ENCODE peak calls at places on chromosomes 7 and 10, in five cellular contexts. One of them, this sample, is unnamed.

GRCh38 chr10:28302012-28302667 is 724 bp downstream of the MPP7 start:
- DNase-seq in fibroblast of mammary gland: no peak
- DNase-seq in left ventricle myocardium inferior: no peak
- DNase-seq in A172: peak
- DNase-seq in GM19239: no peak
- DNase-seq in this sample: no peak

GRCh38 chr7:80876894-80877414 is 41.9 kb downstream of the SEMA3C start:
- DNase-seq in fibroblast of mammary gland: peak
- DNase-seq in left ventricle myocardium inferior: no peak
- DNase-seq in A172: peak
- DNase-seq in GM19239: no peak
- DNase-seq in this sample: no peak

GRCh38 chr10:100909506-100910260 is 3.1 kb upstream of the SLF2 start:
- DNase-seq in fibroblast of mammary gland: peak
- DNase-seq in left ventricle myocardium inferior: no peak
- DNase-seq in A172: no peak
- DNase-seq in GM19239: no peak
- DNase-seq in this sample: no peak

GRCh38 chr10:80281292-80281691 is 8.2 kb downstream of the MAT1A start:
- DNase-seq in fibroblast of mammary gland: no peak
- DNase-seq in left ventricle myocardium inferior: no peak
- DNase-seq in A172: no peak
- DNase-seq in GM19239: no peak
- DNase-seq in this sample: no peak

GRCh38 chr7:141575164-141575563 is 24.0 kb downstream of the AGK start:
- DNase-seq in fibroblast of mammary gland: peak
- DNase-seq in left ventricle myocardium inferior: no peak
- DNase-seq in A172: no peak
- DNase-seq in GM19239: no peak
- DNase-seq in this sample: no peak

GRCh38 chr7:159195926-159196325 is 51.3 kb upstream of the VIPR2 start:
- DNase-seq in fibroblast of mammary gland: no peak
- DNase-seq in left ventricle myocardium inferior: no peak
- DNase-seq in A172: peak
- DNase-seq in GM19239: no peak
- DNase-seq in this sample: no peak

GRCh38 chr7:117600912-117601311 is 121.1 kb downstream of the CFTR start:
- DNase-seq in fibroblast of mammary gland: no peak
- DNase-seq in left ventricle myocardium inferior: no peak
- DNase-seq in A172: no peak
- DNase-seq in GM19239: no peak
- DNase-seq in this sample: no peak

GRCh38 chr10:112230325-112230988 is 46.9 kb upstream of the GPAM start:
- DNase-seq in fibroblast of mammary gland: peak
- DNase-seq in left ventricle myocardium inferior: no peak
- DNase-seq in A172: no peak
- DNase-seq in GM19239: no peak
- DNase-seq in this sample: no peak

GRCh38 chr7:2478387-2478760 is 2.2 kb upstream of the GRIFIN start:
- DNase-seq in fibroblast of mammary gland: peak
- DNase-seq in left ventricle myocardium inferior: peak
- DNase-seq in A172: peak
- DNase-seq in GM19239: no peak
- DNase-seq in this sample: no peak

GRCh38 chr7:91264924-91265681 is 870 bp downstream of the FZD1 start:
- DNase-seq in fibroblast of mammary gland: peak
- DNase-seq in left ventricle myocardium inferior: peak
- DNase-seq in A172: no peak
- DNase-seq in GM19239: peak
- DNase-seq in this sample: peak

GRCh38 chr7:123372368-123372767 is 162.0 kb downstream of the IQUB start:
- DNase-seq in fibroblast of mammary gland: no peak
- DNase-seq in left ventricle myocardium inferior: no peak
- DNase-seq in A172: peak
- DNase-seq in GM19239: no peak
- DNase-seq in this sample: no peak

GRCh38 chr7:105911961-105912575 is 35.7 kb upstream of the ATXN7L1 start:
- DNase-seq in fibroblast of mammary gland: peak
- DNase-seq in left ventricle myocardium inferior: no peak
- DNase-seq in A172: no peak
- DNase-seq in GM19239: no peak
- DNase-seq in this sample: no peak

GRCh38 chr7:42315631-42316030 is 78.6 kb upstream of the GLI3 start:
- DNase-seq in fibroblast of mammary gland: peak
- DNase-seq in left ventricle myocardium inferior: no peak
- DNase-seq in A172: peak
- DNase-seq in GM19239: no peak
- DNase-seq in this sample: no peak

GRCh38 chr10:25875555-25876165 is 58.4 kb upstream of the MYO3A start:
- DNase-seq in fibroblast of mammary gland: peak
- DNase-seq in left ventricle myocardium inferior: peak
- DNase-seq in A172: peak
- DNase-seq in GM19239: peak
- DNase-seq in this sample: peak

GRCh38 chr10:58641095-58641531 is 128.4 kb downstream of the BICC1 start:
- DNase-seq in fibroblast of mammary gland: peak
- DNase-seq in left ventricle myocardium inferior: no peak
- DNase-seq in A172: peak
- DNase-seq in GM19239: no peak
- DNase-seq in this sample: no peak

GRCh38 chr10:120505056-120505455 is 48.0 kb downstream of the PLPP4 start:
- DNase-seq in fibroblast of mammary gland: no peak
- DNase-seq in left ventricle myocardium inferior: no peak
- DNase-seq in A172: no peak
- DNase-seq in GM19239: no peak
- DNase-seq in this sample: no peak

GRCh38 chr10:71823356-71823755 is 27.7 kb downstream of the PSAP start:
- DNase-seq in fibroblast of mammary gland: no peak
- DNase-seq in left ventricle myocardium inferior: no peak
- DNase-seq in A172: no peak
- DNase-seq in GM19239: no peak
- DNase-seq in this sample: no peak

GRCh38 chr10:92847185-92847864 is 995 bp upstream of the EXOC6 start:
- DNase-seq in fibroblast of mammary gland: peak
- DNase-seq in left ventricle myocardium inferior: no peak
- DNase-seq in A172: no peak
- DNase-seq in GM19239: no peak
- DNase-seq in this sample: no peak

GRCh38 chr10:124597677-124598165 is 136.1 kb downstream of the LHPP start:
- DNase-seq in fibroblast of mammary gland: no peak
- DNase-seq in left ventricle myocardium inferior: no peak
- DNase-seq in A172: no peak
- DNase-seq in GM19239: no peak
- DNase-seq in this sample: no peak

GRCh38 chr7:68246189-68246633 is 1249.6 kb downstream of the TYW1 start:
- DNase-seq in fibroblast of mammary gland: no peak
- DNase-seq in left ventricle myocardium inferior: no peak
- DNase-seq in A172: peak
- DNase-seq in GM19239: no peak
- DNase-seq in this sample: no peak

GRCh38 chr7:351256-351655 is 61.3 kb downstream of the FOXL3 start:
- DNase-seq in fibroblast of mammary gland: no peak
- DNase-seq in left ventricle myocardium inferior: no peak
- DNase-seq in A172: no peak
- DNase-seq in GM19239: no peak
- DNase-seq in this sample: no peak

GRCh38 chr10:13721486-13721885 is 134.7 kb downstream of the PRPF18 start:
- DNase-seq in fibroblast of mammary gland: no peak
- DNase-seq in left ventricle myocardium inferior: no peak
- DNase-seq in A172: no peak
- DNase-seq in GM19239: no peak
- DNase-seq in this sample: no peak

GRCh38 chr7:12389089-12389700 is 14.5 kb downstream of the VWDE start:
- DNase-seq in fibroblast of mammary gland: peak
- DNase-seq in left ventricle myocardium inferior: no peak
- DNase-seq in A172: peak
- DNase-seq in GM19239: peak
- DNase-seq in this sample: no peak

GRCh38 chr10:80453715-80454525 is at the start of gene TSPAN14:
- DNase-seq in fibroblast of mammary gland: peak
- DNase-seq in left ventricle myocardium inferior: peak
- DNase-seq in A172: peak
- DNase-seq in GM19239: peak
- DNase-seq in this sample: peak

GRCh38 chr7:151745090-151745638 is 131.8 kb downstream of the PRKAG2 start:
- DNase-seq in fibroblast of mammary gland: peak
- DNase-seq in left ventricle myocardium inferior: peak
- DNase-seq in A172: peak
- DNase-seq in GM19239: no peak
- DNase-seq in this sample: no peak

GRCh38 chr10:3494131-3494878 is 290.7 kb downstream of the KLF6 start:
- DNase-seq in fibroblast of mammary gland: peak
- DNase-seq in left ventricle myocardium inferior: no peak
- DNase-seq in A172: peak
- DNase-seq in GM19239: no peak
- DNase-seq in this sample: no peak

This sample was measured in GM18507.